ENCODE peak calls at places on chromosomes 16 and 17, in nine cellular contexts. G is NCI-H1417; N is AG08396; H is type B pancreatic cell; P is brain microvascular endothelial cell; Z is HS-5; S is H54; C is stimulated activated CD8-positive, alpha-beta memory T cell treated with anti-CD3 and anti-CD28 coated beads, Interleukin-4, amount 100 ng/mL, for 24 hours; D is NCI-H1436. B is an unnamed sample.

GRCh38 chr17:35801583-35802224 is 6.3 kb upstream of the MMP28 start:
- DNase-seq in G (no peak), H (no peak), P (no peak), D (peak), N (no peak), C (no peak), S (no peak), Z (no peak), B (no peak)

GRCh38 chr16:10752843-10753523 is 9.3 kb downstream of the NUBP1 start:
- DNase-seq in D (no peak), Z (no peak), P (no peak), H (no peak), N (no peak), G (no peak), S (no peak), C (no peak), B (no peak)

GRCh38 chr17:28982191-28982793 is 23.5 kb downstream of the SEZ6 start:
- DNase-seq in G (no peak), Z (no peak), P (peak), S (no peak), N (no peak), C (peak), H (no peak), D (no peak), B (no peak)

GRCh38 chr17:4555863-4556646 is 871 bp upstream of the MYBBP1A start:
- DNase-seq in N (no peak), P (no peak), H (no peak), G (no peak), C (no peak), S (no peak), D (no peak), Z (no peak), B (no peak)

GRCh38 chr16:89506113-89506504 is 2.1 kb upstream of the SPG7 start:
- DNase-seq in N (no peak), C (no peak), D (no peak), Z (no peak), P (no peak), G (no peak), H (no peak), S (no peak), B (no peak)

GRCh38 chr16:3358884-3359283 is 3.2 kb downstream of the OR2C1 start:
- DNase-seq in Z (no peak), P (no peak), C (no peak), D (no peak), S (no peak), H (no peak), G (no peak), N (no peak), B (no peak)

GRCh38 chr16:31298958-31299357 is 39.2 kb downstream of the ITGAM start:
- DNase-seq in N (no peak), G (no peak), P (no peak), C (no peak), H (no peak), S (no peak), Z (no peak), D (no peak), B (no peak)

GRCh38 chr16:86805210-86805609 is 226.9 kb downstream of the FOXL1 start:
- DNase-seq in Z (no peak), G (no peak), D (no peak), P (no peak), S (no peak), C (no peak), H (no peak), N (no peak), B (no peak)

GRCh38 chr17:80486692-80487091 is 10.3 kb upstream of the NPTX1 start:
- DNase-seq in P (no peak), S (no peak), H (no peak), Z (no peak), G (no peak), N (no peak), D (no peak), C (no peak), B (no peak)

GRCh38 chr17:65071861-65072260 is 15.3 kb upstream of the GNA13 start:
- DNase-seq in Z (no peak), H (no peak), S (peak), G (no peak), D (no peak), N (peak), C (no peak), P (no peak), B (peak)

GRCh38 chr16:23082161-23082788 is 67.0 kb downstream of the USP31 start:
- DNase-seq in Z (no peak), G (no peak), C (no peak), D (no peak), H (no peak), N (no peak), P (no peak), S (no peak), B (no peak)